ENCODE peak calls at places on chromosomes 13 and 19, in nine cellular contexts. M is stimulated activated CD8-positive, alpha-beta memory T cell treated with anti-CD3 and anti-CD28 coated beads, Interleukin-7, amount 100 ng/mL, for 1 hour; V is NCI-H345; J is astrocyte of the spinal cord; R is osteoblast; S is fibroblast of lung; K is Calu3; W is astrocyte of the cerebellum; F is T47D. I is an unnamed sample.

GRCh38 chr19:53908933-53909415 is at the start of gene CACNG7:
- DNase-seq in F (no peak), S (no peak), W (no peak), J (no peak), K (no peak), R (peak; percentile 83), V (no peak), M (no peak), I (no peak)

GRCh38 chr13:87779451-87779850 is 108.3 kb downstream of the SLITRK5 start:
- DNase-seq in V (no peak), F (no peak), R (no peak), J (peak; percentile 2), W (no peak), S (peak; percentile 64), K (no peak), M (no peak), I (peak; percentile 82)

GRCh38 chr19:903266-903797 is 9.7 kb downstream of the R3HDM4 start:
- DNase-seq in R (no peak), K (no peak), J (peak; percentile 41), S (peak; percentile 35), F (no peak), W (peak; percentile 23), M (no peak), V (no peak), I (no peak)

GRCh38 chr19:15841875-15842569 is 26.6 kb upstream of the OR10H1 start:
- DNase-seq in W (no peak), S (no peak), R (no peak), F (no peak), V (no peak), K (no peak), J (no peak), M (no peak), I (no peak)

GRCh38 chr13:39411501-39411900 is 191.5 kb downstream of the LHFPL6 start:
- DNase-seq in J (no peak), K (no peak), M (no peak), R (no peak), V (no peak), W (no peak), S (no peak), F (no peak), I (no peak)

GRCh38 chr19:6470173-6470572 is 6.1 kb downstream of the CRB3 start:
- DNase-seq in S (no peak), V (no peak), K (no peak), F (no peak), M (no peak), J (no peak), R (peak; percentile 61), W (no peak), I (no peak)

GRCh38 chr19:11541238-11541637 is 2.6 kb downstream of the CNN1 start:
- DNase-seq in J (no peak), V (no peak), F (no peak), S (no peak), K (no peak), M (no peak), W (no peak), R (peak; percentile 82), I (no peak)

GRCh38 chr13:29901714-29902631 is 51.6 kb upstream of the UBL3 start:
- DNase-seq in W (peak; percentile 96), K (peak; percentile 49), R (peak; percentile 76), J (peak; percentile 95), V (peak; percentile 9), M (no peak), F (no peak), S (peak; percentile 96), I (peak; percentile 96)

GRCh38 chr19:40561947-40562346 is 14.7 kb upstream of the SHKBP1 start:
- DNase-seq in M (no peak), K (no peak), V (no peak), J (no peak), W (no peak), F (no peak), S (no peak), R (peak; percentile 32), I (no peak)

GRCh38 chr13:39538826-39539555 is 64.0 kb downstream of the LHFPL6 start:
- DNase-seq in F (no peak), K (no peak), R (peak; percentile 14), M (no peak), V (no peak), J (peak; percentile 60), W (peak; percentile 38), S (peak; percentile 74), I (no peak)

GRCh38 chr13:40148103-40148502 is 492.6 kb downstream of the COG6 start:
- DNase-seq in M (no peak), V (no peak), F (no peak), J (no peak), R (no peak), K (no peak), S (no peak), W (no peak), I (no peak)

GRCh38 chr13:33107403-33107760 is 91.2 kb downstream of the KL start:
- DNase-seq in K (no peak), J (no peak), V (no peak), R (no peak), F (no peak), S (no peak), M (no peak), W (no peak), I (no peak)

GRCh38 chr19:46373573-46374359 is 26.9 kb downstream of the PPP5C start:
- DNase-seq in J (peak; percentile 56), K (peak; percentile 99), W (no peak), S (no peak), M (no peak), R (peak; percentile 93), V (peak; percentile 98), F (peak; percentile 52), I (no peak)

GRCh38 chr19:51479531-51480331 is 1.4 kb downstream of the CEACAM18 start:
- DNase-seq in M (no peak), R (no peak), V (no peak), W (no peak), J (no peak), F (no peak), K (no peak), S (no peak), I (no peak)

GRCh38 chr19:23098988-23099387 is 17.8 kb upstream of the ZNF730 start:
- DNase-seq in K (no peak), F (no peak), W (no peak), V (no peak), R (no peak), S (no peak), M (no peak), J (no peak), I (no peak)

GRCh38 chr13:76020421-76020955 is 384.4 kb downstream of the LMO7 start:
- DNase-seq in K (no peak), R (no peak), V (no peak), M (no peak), S (no peak), F (no peak), J (no peak), W (no peak), I (no peak)

GRCh38 chr19:16115309-16116039 is 3.8 kb downstream of the RAB8A start:
- DNase-seq in R (peak; percentile 69), M (no peak), K (no peak), F (no peak), S (no peak), J (no peak), V (no peak), W (no peak), I (no peak)

GRCh38 chr13:46475586-46475991 is 77.4 kb upstream of the LRCH1 start:
- DNase-seq in R (peak; percentile 78), M (no peak), J (peak; percentile 40), S (peak; percentile 40), F (no peak), V (peak; percentile 63), W (no peak), K (no peak), I (peak; percentile 24)

GRCh38 chr19:3710265-3710812 is 2.2 kb downstream of the TJP3 start:
- DNase-seq in J (peak; percentile 34), F (no peak), R (peak; percentile 80), M (no peak), S (peak; percentile 28), W (no peak), V (peak; percentile 71), K (peak; percentile 94), I (no peak)

GRCh38 chr19:6743714-6744380 is 4.4 kb downstream of the TRIP10 start:
- DNase-seq in S (peak; percentile 49), J (peak; percentile 43), V (no peak), K (no peak), M (no peak), R (peak; percentile 48), F (no peak), W (no peak), I (no peak)

GRCh38 chr13:47337781-47338507 is 441.1 kb upstream of the HTR2A start:
- DNase-seq in K (no peak), S (peak; percentile 80), V (no peak), W (peak; percentile 94), R (no peak), J (peak; percentile 99), F (no peak), M (no peak), I (peak; percentile 98)

GRCh38 chr13:87368639-87369038 is 302.5 kb upstream of the SLITRK5 start:
- DNase-seq in J (no peak), M (no peak), W (no peak), R (no peak), F (no peak), S (no peak), K (no peak), V (no peak), I (no peak)

GRCh38 chr13:50613356-50613831 is 230.1 kb downstream of the DLEU7 start:
- DNase-seq in F (no peak), S (peak; percentile 49), V (no peak), M (no peak), J (peak; percentile 34), R (no peak), W (no peak), K (no peak), I (no peak)

GRCh38 chr19:19338082-19338481 is 17.5 kb downstream of the MAU2 start:
- DNase-seq in K (no peak), M (no peak), S (peak; percentile 18), J (peak; percentile 71), V (no peak), W (peak; percentile 19), F (no peak), R (peak; percentile 100), I (peak; percentile 19)

GRCh38 chr13:111129465-111130110 is 14.5 kb downstream of the ARHGEF7 start:
- DNase-seq in S (no peak), R (no peak), W (no peak), J (no peak), F (no peak), M (no peak), V (no peak), K (no peak), I (no peak)

GRCh38 chr19:40395956-40396355 is 6.0 kb upstream of the HIPK4 start:
- DNase-seq in V (no peak), M (no peak), K (no peak), F (no peak), S (no peak), W (no peak), R (no peak), J (no peak), I (no peak)

GRCh38 chr19:18310118-18310909 is 12.6 kb downstream of the LSM4 start:
- DNase-seq in W (no peak), K (no peak), V (no peak), F (no peak), S (no peak), M (no peak), R (peak; percentile 80), J (no peak), I (no peak)

I was measured in skeletal muscle cell.